ENCODE peak calls at places on chromosomes 16 and 17, in six cellular contexts. F, A, P, M, R and X are unnamed samples.

GRCh38 chr17:1742371-1743093 is at the start of gene SERPINF2:
- DNase-seq in F (no peak), A (no peak), P (no peak), M (no peak), R (no peak), X (no peak)

GRCh38 chr17:57284583-57284982 is 28.3 kb downstream of the MSI2 start:
- DNase-seq in F (no peak), A (no peak), P (no peak), M (no peak), R (no peak), X (no peak)

GRCh38 chr17:1399366-1399678 is 700 bp downstream of the YWHAE start:
- DNase-seq in F (no peak), A (no peak), P (no peak), M (no peak), R (no peak), X (no peak)

GRCh38 chr16:77812856-77813523 is 24.6 kb downstream of the VAT1L start:
- DNase-seq in F (no peak), A (peak), P (no peak), M (no peak), R (no peak), X (no peak)

GRCh38 chr16:12455287-12455798 is 348.3 kb downstream of the CPPED1 start:
- DNase-seq in F (peak), A (peak), P (no peak), M (no peak), R (peak), X (peak)

GRCh38 chr16:87897563-87898505 is 28.5 kb upstream of the SLC7A5 start:
- DNase-seq in F (no peak), A (no peak), P (no peak), M (no peak), R (no peak), X (no peak)

GRCh38 chr17:34739386-34739785 is 160.0 kb downstream of the TMEM132E start:
- DNase-seq in F (no peak), A (no peak), P (no peak), M (no peak), R (no peak), X (no peak)

GRCh38 chr17:20207295-20207985 is 198.3 kb downstream of the SPECC1 start:
- DNase-seq in F (no peak), A (no peak), P (no peak), M (no peak), R (no peak), X (no peak)

GRCh38 chr16:9008335-9009260 is 44.9 kb upstream of the USP7 start:
- DNase-seq in F (peak), A (peak), P (no peak), M (peak), R (peak), X (peak)

GRCh38 chr16:54176376-54176901 is 110.1 kb downstream of the IRX3 start:
- DNase-seq in F (peak), A (peak), P (no peak), M (no peak), R (no peak), X (peak)

GRCh38 chr17:17587614-17588336 is 3.7 kb downstream of the PEMT start:
- DNase-seq in F (no peak), A (no peak), P (no peak), M (no peak), R (no peak), X (peak)

GRCh38 chr17:1147664-1148063 is 32.1 kb downstream of the ABR start:
- DNase-seq in F (peak), A (peak), P (no peak), M (no peak), R (peak), X (peak)

GRCh38 chr16:48076455-48077012 is 79.3 kb downstream of the ABCC12 start:
- DNase-seq in F (no peak), A (peak), P (no peak), M (no peak), R (peak), X (peak)

GRCh38 chr17:81396722-81397313 is 1.6 kb downstream of the BAHCC1 start:
- DNase-seq in F (no peak), A (peak), P (no peak), M (no peak), R (no peak), X (peak)

GRCh38 chr17:58136669-58137279 is 11.4 kb upstream of the OR4D1 start:
- DNase-seq in F (peak), A (no peak), P (no peak), M (no peak), R (no peak), X (no peak)

GRCh38 chr17:13520899-13521572 is 80.7 kb downstream of the HS3ST3A1 start:
- DNase-seq in F (no peak), A (peak), P (peak), M (no peak), R (peak), X (peak)

GRCh38 chr16:49462989-49463371 is 89.4 kb downstream of the C16orf78 start:
- DNase-seq in F (no peak), A (no peak), P (no peak), M (peak), R (no peak), X (no peak)

GRCh38 chr16:17589898-17590297 is 119.1 kb upstream of the XYLT1 start:
- DNase-seq in F (no peak), A (no peak), P (no peak), M (no peak), R (no peak), X (no peak)

GRCh38 chr16:64977211-64977920 is 144.5 kb downstream of the CDH11 start:
- DNase-seq in F (no peak), A (no peak), P (no peak), M (no peak), R (no peak), X (peak)

DNA sequence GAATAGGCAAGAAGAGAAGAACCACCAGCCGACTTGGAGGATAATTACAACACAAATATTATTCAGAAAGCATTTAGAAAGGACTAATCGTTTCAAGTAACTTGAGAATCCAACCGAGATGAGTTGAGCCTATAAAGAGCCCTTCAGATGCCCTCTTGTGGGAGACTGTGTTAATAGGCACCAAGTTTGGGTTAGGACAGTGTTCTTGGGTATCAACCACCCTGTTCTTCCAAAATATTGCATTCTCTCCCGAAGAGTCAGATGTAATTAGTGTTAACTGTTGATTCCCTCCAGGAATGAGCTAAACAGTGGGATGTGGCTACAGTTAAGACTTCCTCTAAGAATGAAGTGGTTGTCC is 87.8 kb upstream of the NOL11 start:
- DNase-seq in F (peak), A (peak), P (peak), M (no peak), R (peak), X (peak)
- TF ChIP-seq CTCF in F (no peak), A (peak), P (peak), M (peak), R (peak), X (peak)

GRCh38 chr17:82893779-82894178 is 54.0 kb upstream of the ZNF750 start:
- DNase-seq in F (no peak), A (peak), P (no peak), M (no peak), R (peak), X (peak)
- H3K4me3 ChIP-seq in F (no peak), A (no peak), P (no peak), M (no peak), R (no peak), X (no peak)

GRCh38 chr16:68994324-68994723 is 111.1 kb upstream of the HAS3 start:
- DNase-seq in F (no peak), A (no peak), P (no peak), M (no peak), R (no peak), X (no peak)

GRCh38 chr16:68993885-68994284 is 111.6 kb upstream of the HAS3 start:
- DNase-seq in F (no peak), A (peak), P (peak), M (no peak), R (peak), X (peak)

GRCh38 chr16:68993421-68993820 is 112.0 kb upstream of the HAS3 start:
- DNase-seq in F (no peak), A (no peak), P (no peak), M (no peak), R (no peak), X (no peak)

GRCh38 chr16:68997564-68997963 is 107.9 kb upstream of the HAS3 start:
- DNase-seq in F (no peak), A (no peak), P (no peak), M (no peak), R (no peak), X (no peak)

GRCh38 chr16:68995011-68995504 is 110.4 kb upstream of the HAS3 start:
- DNase-seq in F (peak), A (peak), P (no peak), M (no peak), R (peak), X (peak)
- TF ChIP-seq CTCF in F (no peak), A (peak), P (no peak), M (no peak), R (peak), X (peak)

GRCh38 chr16:85627835-85628556 is 14.9 kb downstream of the GSE1 start:
- DNase-seq in F (no peak), A (no peak), P (no peak), M (no peak), R (no peak), X (no peak)

GRCh38 chr16:85625485-85626117 is 12.5 kb downstream of the GSE1 start:
- DNase-seq in F (no peak), A (no peak), P (no peak), M (no peak), R (no peak), X (no peak)

GRCh38 chr16:85628651-85629050 is 15.5 kb downstream of the GSE1 start:
- DNase-seq in F (no peak), A (no peak), P (no peak), M (no peak), R (no peak), X (no peak)

GRCh38 chr16:85626191-85626951 is 13.2 kb downstream of the GSE1 start:
- DNase-seq in F (no peak), A (no peak), P (no peak), M (no peak), R (no peak), X (no peak)

DNA sequence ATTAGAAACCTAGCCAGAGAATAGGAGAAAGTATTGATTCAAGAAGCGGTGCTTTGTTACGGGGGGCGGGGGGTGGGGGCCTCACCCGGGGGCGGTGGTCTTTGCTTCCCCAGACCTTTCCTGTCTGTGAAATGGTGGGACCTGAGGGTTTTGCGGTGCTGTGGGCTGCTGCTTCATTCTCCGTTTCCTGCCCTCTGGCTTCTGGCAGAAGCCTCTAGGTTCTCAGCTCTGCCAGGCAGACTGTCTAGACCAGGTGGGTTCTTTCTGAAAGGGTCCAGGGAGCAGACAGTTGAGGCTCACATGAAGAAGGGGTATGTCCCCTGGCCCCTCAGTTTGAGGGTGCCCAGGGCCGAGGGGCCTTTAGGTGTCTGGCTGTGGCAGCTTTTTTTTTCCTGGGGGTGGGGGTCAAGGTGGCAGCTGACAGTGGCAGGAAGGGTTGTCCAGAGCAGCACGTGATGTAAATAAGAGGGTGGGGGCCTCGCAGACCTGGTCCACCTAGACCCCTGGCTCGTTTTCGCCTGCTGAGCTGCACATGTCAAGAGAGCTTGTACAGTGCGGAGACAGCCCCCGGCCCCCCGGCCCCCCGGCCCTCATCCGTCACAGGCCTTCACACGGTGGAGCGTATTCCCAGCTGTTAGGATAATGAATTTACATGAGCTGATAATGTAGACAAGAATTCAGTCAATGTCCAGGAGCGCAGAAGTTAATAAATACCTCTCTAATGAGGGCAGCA is 14.1 kb downstream of the GSE1 start:
- DNase-seq in F (no peak), A (no peak), P (no peak), M (no peak), R (no peak), X (no peak)
- H3K4me3 ChIP-seq in F (no peak), A (no peak), P (no peak), M (no peak), R (no peak), X (no peak)

GRCh38 chr17:8741771-8742170 is 2.9 kb downstream of the CCDC42 start:
- DNase-seq in F (no peak), A (no peak), P (no peak), M (no peak), R (no peak), X (no peak)

GRCh38 chr17:8742274-8742673 is 2.4 kb downstream of the CCDC42 start:
- DNase-seq in F (no peak), A (no peak), P (no peak), M (no peak), R (no peak), X (no peak)

GRCh38 chr17:8739104-8739503 is 5.5 kb downstream of the CCDC42 start:
- DNase-seq in F (no peak), A (no peak), P (no peak), M (no peak), R (no peak), X (no peak)

GRCh38 chr17:8741366-8741765 is 3.3 kb downstream of the CCDC42 start:
- DNase-seq in F (no peak), A (no peak), P (no peak), M (no peak), R (no peak), X (no peak)

DNA sequence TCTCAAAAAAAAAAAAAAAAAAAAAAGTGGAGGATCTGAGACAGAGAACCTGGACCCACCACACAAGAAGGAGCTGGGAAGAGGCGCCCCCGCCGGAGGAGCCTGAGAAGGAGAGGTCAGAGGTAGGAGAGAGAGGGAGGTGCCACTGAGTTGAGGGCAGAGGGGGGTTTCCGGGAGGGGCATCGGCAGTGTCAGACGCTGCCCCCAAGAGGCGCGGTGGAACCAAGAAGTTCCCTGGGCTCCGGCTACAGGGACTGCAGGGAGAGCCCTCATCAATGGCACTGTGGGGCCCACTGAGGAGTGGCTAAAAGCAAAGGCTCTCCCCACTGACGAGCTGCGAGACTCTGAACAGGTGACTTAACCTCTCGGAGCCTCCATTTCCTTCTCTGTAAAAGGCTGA is 4.2 kb downstream of the CCDC42 start:
- DNase-seq in F (no peak), A (no peak), P (no peak), M (no peak), R (no peak), X (no peak)
- TF ChIP-seq CTCF in F (no peak), A (no peak), P (no peak), M (no peak), R (no peak), X (no peak)

DNA sequence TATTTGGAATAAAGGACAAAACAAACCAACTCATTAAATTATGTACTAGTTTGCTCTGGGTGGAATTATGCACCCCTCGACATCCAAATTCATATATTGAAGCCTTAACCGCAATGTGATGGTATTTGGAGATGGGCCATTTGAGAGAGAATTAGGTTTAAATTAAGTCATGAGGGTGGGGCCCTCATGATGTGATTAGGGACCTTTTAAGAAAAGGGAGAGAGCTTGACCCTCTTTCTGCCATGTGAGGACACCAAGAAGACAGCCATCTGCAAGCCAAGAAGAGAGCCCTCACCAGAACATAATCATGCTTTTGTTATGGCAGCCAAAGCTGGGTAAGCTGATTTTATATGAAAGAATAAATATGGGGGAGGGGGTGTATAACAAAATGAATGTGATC is 2.0 kb downstream of the C16orf87 start:
- DNase-seq in F (no peak), A (no peak), P (no peak), M (no peak), R (no peak), X (no peak)
- H3K4me3 ChIP-seq in F (no peak), A (peak), P (no peak), M (no peak), R (peak), X (no peak)

GRCh38 chr17:77619326-77619725 is 339.2 kb upstream of the TNRC6C start:
- DNase-seq in F (no peak), A (no peak), P (no peak), M (no peak), R (no peak), X (no peak)
- TF ChIP-seq CTCF in F (no peak), A (no peak), P (no peak), M (no peak), R (no peak), X (no peak)

GRCh38 chr17:54951286-54951685 is 17.2 kb downstream of the COX11 start:
- DNase-seq in F (no peak), A (no peak), P (no peak), M (no peak), R (no peak), X (no peak)

DNA sequence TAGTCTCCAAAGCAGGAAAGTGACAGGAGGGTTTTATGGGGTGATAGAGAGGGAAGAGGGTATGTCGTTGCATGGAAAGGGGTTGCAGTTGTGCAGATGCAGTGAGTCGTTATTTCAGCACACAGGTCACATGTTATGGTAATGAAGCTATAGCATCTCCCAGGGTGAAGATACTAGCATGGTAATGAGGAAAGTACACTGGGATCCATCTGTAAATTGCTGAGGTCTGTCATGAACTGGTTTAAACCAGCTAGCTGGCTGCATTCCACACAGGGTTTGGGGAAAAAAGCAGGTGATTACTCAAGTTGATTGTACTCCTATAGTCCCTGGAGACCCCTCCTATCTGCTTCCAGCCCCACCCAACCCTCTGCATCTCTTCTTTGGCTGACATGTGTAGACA is 11.7 kb downstream of the COX11 start:
- DNase-seq in F (no peak), A (no peak), P (no peak), M (no peak), R (no peak), X (no peak)
- H3K4me3 ChIP-seq in F (no peak), A (no peak), P (no peak), M (no peak), R (no peak), X (no peak)